ENCODE peak calls at places on chromosomes 13 and 19, in seven cellular contexts. H, V, O, L, C, F and S are unnamed samples.

GRCh38 chr19:41575998-41576397 is at the start of gene CEACAM21:
- DNase-seq in H (no peak), V (no peak), O (no peak), L (peak), C (no peak), F (peak), S (no peak)

GRCh38 chr19:48635263-48635965 is 1.8 kb downstream of the DBP start:
- DNase-seq in H (peak), V (peak), O (no peak), L (peak), C (peak), F (peak), S (peak)

GRCh38 chr13:78298657-78299056 is 304.7 kb downstream of the POU4F1 start:
- DNase-seq in H (no peak), V (no peak), O (no peak), L (no peak), C (no peak), F (no peak), S (no peak)

GRCh38 chr13:94143624-94144350 is 335.7 kb downstream of the DCT start:
- DNase-seq in H (no peak), V (no peak), O (no peak), L (no peak), C (peak), F (no peak), S (no peak)

GRCh38 chr19:11165486-11166030 is 10.0 kb upstream of the SPC24 start:
- DNase-seq in H (no peak), V (no peak), O (no peak), L (no peak), C (no peak), F (no peak), S (no peak)

GRCh38 chr13:44219808-44220544 is 153.6 kb upstream of the SERP2 start:
- DNase-seq in H (no peak), V (no peak), O (no peak), L (no peak), C (no peak), F (no peak), S (no peak)

GRCh38 chr13:47277774-47278173 is 380.9 kb upstream of the HTR2A start:
- DNase-seq in H (no peak), V (no peak), O (no peak), L (no peak), C (no peak), F (no peak), S (no peak)

GRCh38 chr19:47309608-47310007 is at the start of gene C5AR1:
- DNase-seq in H (no peak), V (no peak), O (no peak), L (no peak), C (no peak), F (peak), S (peak)

GRCh38 chr19:49142866-49143335 is 12.3 kb downstream of the HRC start:
- DNase-seq in H (peak), V (no peak), O (peak), L (peak), C (peak), F (peak), S (peak)

GRCh38 chr19:3285647-3286176 is 61.3 kb downstream of the CELF5 start:
- DNase-seq in H (peak), V (peak), O (peak), L (no peak), C (peak), F (no peak), S (no peak)

GRCh38 chr13:71922191-71922590 is 55.2 kb upstream of the DACH1 start:
- DNase-seq in H (no peak), V (no peak), O (no peak), L (no peak), C (no peak), F (no peak), S (no peak)

GRCh38 chr13:40152145-40152544 is 496.7 kb downstream of the COG6 start:
- DNase-seq in H (no peak), V (no peak), O (no peak), L (no peak), C (peak), F (no peak), S (no peak)

GRCh38 chr19:51729781-51730180 is 6.0 kb upstream of the HAS1 start:
- DNase-seq in H (no peak), V (no peak), O (no peak), L (no peak), C (no peak), F (no peak), S (no peak)

GRCh38 chr13:96796234-96796633 is 198.0 kb downstream of the OXGR1 start:
- DNase-seq in H (no peak), V (no peak), O (no peak), L (no peak), C (no peak), F (no peak), S (no peak)

GRCh38 chr19:49415102-49415809 is 8.0 kb downstream of the PTH2 start:
- DNase-seq in H (no peak), V (no peak), O (no peak), L (no peak), C (no peak), F (no peak), S (no peak)

GRCh38 chr19:28039677-28040381 is 1173.1 kb downstream of the UQCRFS1 start:
- DNase-seq in H (no peak), V (no peak), O (no peak), L (no peak), C (no peak), F (no peak), S (no peak)

GRCh38 chr13:90105276-90105675 is 1242.2 kb upstream of the MIR17HG start:
- DNase-seq in H (no peak), V (no peak), O (no peak), L (no peak), C (no peak), F (no peak), S (no peak)